ENCODE peak calls at places on chromosomes 4 and X, in nine cellular contexts. N, Q, J, R, V, P, Y, D and K are unnamed samples.

GRCh38 chrX:115940888-115941332 is 229.6 kb upstream of the AGTR2 start:
- DNase-seq in P (peak), R (no peak), J (peak), N (peak), Y (peak), Q (no peak), D (peak), V (no peak), K (no peak)

GRCh38 chr4:4810365-4810764 is 49.1 kb upstream of the MSX1 start:
- DNase-seq in R (no peak), P (no peak), Y (peak), Q (no peak), J (no peak), V (no peak), D (no peak), N (no peak), K (no peak)

GRCh38 chr4:67603310-67604028 is 44.9 kb downstream of the STAP1 start:
- DNase-seq in Y (no peak), J (no peak), Q (no peak), V (no peak), N (no peak), R (no peak), D (no peak), P (no peak), K (no peak)

GRCh38 chrX:151030845-151031244 is 47.7 kb downstream of the HMGB3 start:
- DNase-seq in P (no peak), V (no peak), Y (no peak), D (no peak), J (no peak), N (no peak), R (no peak), Q (no peak), K (no peak)

GRCh38 chrX:77694491-77694890 is 91.5 kb downstream of the ATRX start:
- DNase-seq in P (no peak), Q (no peak), R (no peak), N (no peak), Y (no peak), D (no peak), V (no peak), J (no peak), K (no peak)

GRCh38 chr4:102037566-102037965 is 247.0 kb downstream of the BANK1 start:
- DNase-seq in J (peak), N (no peak), Q (peak), Y (no peak), D (no peak), R (no peak), P (peak), V (no peak), K (no peak)

GRCh38 chr4:73034896-73035295 is 34.6 kb downstream of the COX18 start:
- DNase-seq in V (no peak), D (no peak), P (peak), N (no peak), Q (peak), Y (no peak), R (no peak), J (no peak), K (no peak)

GRCh38 chrX:154019061-154019621 is 561 bp downstream of the IRAK1 start:
- DNase-seq in D (no peak), Y (no peak), P (no peak), V (no peak), Q (no peak), R (no peak), J (no peak), N (no peak), K (no peak)

GRCh38 chrX:68492583-68492982 is 6.3 kb upstream of the YIPF6 start:
- DNase-seq in Y (no peak), P (no peak), J (no peak), Q (no peak), R (no peak), D (no peak), V (no peak), N (peak), K (no peak)

GRCh38 chr4:40953253-40954118 is 203.7 kb downstream of the NSUN7 start:
- DNase-seq in Q (no peak), Y (no peak), J (peak), V (no peak), D (no peak), P (no peak), R (no peak), N (no peak), K (no peak)

GRCh38 chr4:46404961-46405360 is 15.0 kb upstream of the GABRA2 start:
- DNase-seq in V (no peak), P (peak), R (no peak), Q (peak), D (no peak), N (no peak), J (no peak), Y (peak), K (no peak)

GRCh38 chrX:117711774-117712173 is 404.8 kb downstream of the KLHL13 start:
- DNase-seq in N (no peak), D (no peak), P (no peak), Q (no peak), R (no peak), Y (no peak), J (no peak), V (no peak), K (no peak)